ENCODE peak calls at places on chromosomes 1 and 21, in four cellular contexts. V is stimulated activated CD4-positive, alpha-beta T cell treated with anti-CD3 and anti-CD28 coated beads, Interleukin-4, amount 100 ng/mL, for 48 hours; L is posterior cingulate gyrus; A is thyroid gland. D is an unnamed sample.

GRCh38 chr21:43340491-43341348 is 86.2 kb downstream of the SIK1 start:
- DNase-seq in L (no peak), V (no peak), A (no peak), D (peak)

GRCh38 chr1:55781944-55782482 is 566.8 kb upstream of the USP24 start:
- DNase-seq in L (no peak), A (peak), V (no peak), D (peak)

GRCh38 chr21:36788116-36788515 is 89.2 kb downstream of the SIM2 start:
- DNase-seq in A (peak), V (no peak), L (peak), D (no peak)

GRCh38 chr1:115469703-115470476 is 131.8 kb upstream of the NGF start:
- DNase-seq in V (peak), A (peak), L (peak), D (peak)

GRCh38 chr1:82517586-82517985 is 716.9 kb downstream of the ADGRL2 start:
- DNase-seq in A (peak), L (peak), V (no peak), D (peak)

GRCh38 chr1:94863297-94863911 is 43.2 kb downstream of the SLC44A3 start:
- DNase-seq in V (no peak), A (no peak), L (no peak), D (peak)

GRCh38 chr21:45529785-45530422 is 12.3 kb downstream of the SLC19A1 start:
- DNase-seq in A (peak), V (no peak), L (peak), D (no peak)

GRCh38 chr21:32425628-32426027 is 13.1 kb downstream of the EVA1C start:
- DNase-seq in A (no peak), V (no peak), L (no peak), D (no peak)

GRCh38 chr1:209839875-209840491 is 12.2 kb downstream of the UTP25 start:
- DNase-seq in A (no peak), L (no peak), V (no peak), D (peak)

GRCh38 chr1:204089044-204089751 is 16.3 kb downstream of the SOX13 start:
- DNase-seq in L (peak), V (no peak), A (no peak), D (peak)

GRCh38 chr1:22508991-22509390 is 54.3 kb upstream of the EPHA8 start:
- DNase-seq in L (no peak), V (no peak), A (peak), D (no peak)

GRCh38 chr1:10953505-10954193 is 58.8 kb upstream of the TARDBP start:
- DNase-seq in V (no peak), A (no peak), L (no peak), D (no peak)

GRCh38 chr1:21294266-21295058 is 4.2 kb upstream of the ECE1 start:
- DNase-seq in A (no peak), L (no peak), V (peak), D (no peak)

GRCh38 chr21:45979141-45979631 is 2.4 kb upstream of the COL6A1 start:
- DNase-seq in V (no peak), A (no peak), L (peak), D (peak)

GRCh38 chr1:227897704-227898438 is 49.9 kb downstream of the WNT9A start:
- DNase-seq in L (no peak), V (no peak), A (peak), D (no peak)